ENCODE peak calls at places on chromosomes 12 and 14, in eight cellular contexts. Q is AG08395; A is right lobe of liver; I is HuH-7; E is activated CD8-positive, alpha-beta memory T cell treated with anti-CD3 and anti-CD28 coated beads, Interleukin-2, amount 50 U/mL, for 4 hours; L is ureter; Z is activated T-helper 2 cell treated with anti-CD3 and anti-CD28 coated beads, Interferon-gamma antibody, Interleukin-2, Interleukin-4, amounts not matched to agents 10 μg/mL and 5 μg/mL and 100 μg/mL, durations not matched to agents 14 hours and 24 hours and 36 hours; O is A549. W is an unnamed sample.

GRCh38 chr12:12510141-12510540 is 52.5 kb downstream of the DUSP16 start:
- DNase-seq in E (no peak), A (no peak), O (no peak), L (no peak), I (no peak), Q (peak; percentile 54), Z (no peak), W (peak; percentile 21)

GRCh38 chr12:123946152-123946515 is 26.5 kb downstream of the CCDC92 start:
- DNase-seq in I (no peak), O (no peak), E (no peak), Q (no peak), Z (no peak), L (no peak), A (no peak), W (no peak)

GRCh38 chr12:107684029-107684790 is 1.4 kb upstream of the PWP1 start:
- DNase-seq in I (no peak), L (no peak), E (no peak), Q (no peak), A (no peak), O (no peak), Z (no peak), W (peak; percentile 11)

GRCh38 chr14:75374911-75375310 is 52.9 kb upstream of the JDP2 start:
- DNase-seq in Z (no peak), Q (no peak), L (no peak), A (no peak), E (no peak), O (no peak), I (no peak), W (no peak)

GRCh38 chr12:105444050-105444808 is 113.7 kb downstream of the C12orf75 start:
- DNase-seq in O (peak; percentile 77), Q (no peak), E (no peak), Z (no peak), L (no peak), I (no peak), A (no peak), W (no peak)

GRCh38 chr12:57386187-57386720 is 44.6 kb downstream of the R3HDM2 start:
- DNase-seq in Z (no peak), I (no peak), Q (no peak), L (no peak), E (no peak), A (no peak), O (no peak), W (no peak)

GRCh38 chr12:131692431-131692830 is 18.5 kb upstream of the SFSWAP start:
- DNase-seq in Z (no peak), Q (no peak), O (no peak), I (no peak), A (no peak), L (no peak), E (no peak), W (no peak)

GRCh38 chr12:120015313-120015712 is 26.3 kb downstream of the BICDL1 start:
- DNase-seq in Q (no peak), Z (peak; percentile 26), E (peak; percentile 69), O (no peak), I (no peak), L (no peak), A (no peak), W (no peak)

GRCh38 chr12:4383304-4383865 is 3.9 kb upstream of the FGF23 start:
- DNase-seq in I (no peak), L (no peak), O (peak; percentile 26), Q (no peak), A (no peak), Z (no peak), E (no peak), W (no peak)

GRCh38 chr12:71556881-71557280 is 106.8 kb downstream of the ZFC3H1 start:
- DNase-seq in L (no peak), I (no peak), Q (peak; percentile 88), Z (no peak), O (peak; percentile 72), A (no peak), E (no peak), W (peak; percentile 89)

GRCh38 chr12:29309320-29309902 is 71.6 kb downstream of the ERGIC2 start:
- DNase-seq in I (peak; percentile 9), O (peak; percentile 34), A (no peak), Z (no peak), Q (peak; percentile 18), L (no peak), E (no peak), W (no peak)

GRCh38 chr12:117408161-117408791 is 46.9 kb upstream of the NOS1 start:
- DNase-seq in Z (no peak), E (no peak), L (peak; percentile 49), Q (peak; percentile 83), I (no peak), O (no peak), A (peak; percentile 56), W (peak; percentile 21)

GRCh38 chr12:116015525-116015924 is 262.0 kb downstream of the MED13L start:
- DNase-seq in Q (peak; percentile 58), A (no peak), Z (no peak), L (no peak), O (peak; percentile 52), E (no peak), I (peak; percentile 6), W (no peak)